ENCODE peak calls at places on chromosome 4, in seven cellular contexts. J is body of pancreas, P is NCI-H2081, X is NCI-H1092, Y is endothelial cell, H is IMR-90, U is tibial artery. T is an unnamed sample.

GRCh38 chr4:147108409-147108808 is 162.7 kb upstream of the TTC29 start:
- DNase-seq in J (no peak), P (no peak), X (no peak), Y (no peak), H (peak; percentile 65), U (no peak), T (no peak)

GRCh38 chr4:153028535-153028934 is 92.4 kb downstream of the FHDC1 start:
- DNase-seq in J (no peak), P (no peak), X (no peak), Y (no peak), H (no peak), U (no peak), T (no peak)

GRCh38 chr4:38686682-38687081 is 22.7 kb downstream of the KLF3 start:
- DNase-seq in J (no peak), P (no peak), X (no peak), Y (no peak), H (no peak), U (no peak), T (no peak)

GRCh38 chr4:8439914-8440490 is 521 bp downstream of the ACOX3 start:
- DNase-seq in J (no peak), P (peak; percentile 44), X (no peak), Y (no peak), H (no peak), U (no peak), T (no peak)

GRCh38 chr4:91936301-91936700 is 367.5 kb upstream of the GRID2 start:
- DNase-seq in J (no peak), P (peak; percentile 39), X (peak; percentile 31), Y (no peak), H (peak; percentile 6), U (no peak), T (no peak)

GRCh38 chr4:2634014-2634413 is 97.6 kb downstream of the FAM193A start:
- DNase-seq in J (no peak), P (no peak), X (no peak), Y (no peak), H (no peak), U (no peak), T (peak; percentile 76)

GRCh38 chr4:111847256-111848108 is 297.8 kb upstream of the FAM241A start:
- DNase-seq in J (no peak), P (no peak), X (no peak), Y (no peak), H (no peak), U (no peak), T (no peak)

GRCh38 chr4:73127839-73128448 is 58.4 kb upstream of the COX18 start:
- DNase-seq in J (no peak), P (no peak), X (no peak), Y (no peak), H (peak; percentile 5), U (no peak), T (no peak)

GRCh38 chr4:40205259-40206198 is 8.7 kb downstream of the RHOH start:
- DNase-seq in J (no peak), P (no peak), X (no peak), Y (no peak), H (no peak), U (no peak), T (no peak)

GRCh38 chr4:156970501-156971167 is 965 bp downstream of the PDGFC start:
- DNase-seq in J (peak; percentile 68), P (peak; percentile 25), X (peak; percentile 5), Y (peak; percentile 69), H (peak; percentile 62), U (peak; percentile 82), T (peak; percentile 83)